ENCODE peak calls at places on chromosomes 12 and 14, in nine cellular contexts. R is T-helper 2 cell; P is Calu3; I is HEK293T; F is COR-L47; X is GM12891; E is activated T-helper 2 cell treated with anti-CD3 and anti-CD28 coated beads, Interferon-gamma antibody, Interleukin-2, Interleukin-4, amounts not matched to agents 10 μg/mL and 5 μg/mL and 100 μg/mL, durations not matched to agents 14 hours and 24 hours and 36 hours; Z is stomach; H is psoas muscle. G is an unnamed sample.

GRCh38 chr12:114319422-114319821 is 86.5 kb downstream of the TBX5 start:
- DNase-seq in R (no peak), P (no peak), I (no peak), F (no peak), X (no peak), E (no peak), Z (no peak), H (no peak), G (no peak)

GRCh38 chr12:131832393-131833231 is 4.4 kb downstream of the MMP17 start:
- DNase-seq in R (no peak), P (peak; percentile 56), I (no peak), F (peak; percentile 80), X (no peak), E (no peak), Z (no peak), H (peak; percentile 85), G (no peak)

GRCh38 chr12:92614502-92614901 is 88.3 kb upstream of the PLEKHG7 start:
- DNase-seq in R (no peak), P (no peak), I (no peak), F (no peak), X (no peak), E (no peak), Z (no peak), H (no peak), G (no peak)

GRCh38 chr14:76829650-76830421 is 3.6 kb downstream of the LRRC74A start:
- DNase-seq in R (no peak), P (peak; percentile 45), I (no peak), F (no peak), X (no peak), E (no peak), Z (peak; percentile 50), H (peak; percentile 71), G (no peak)

GRCh38 chr14:69685716-69686115 is 74.3 kb downstream of the SUSD6 start:
- DNase-seq in R (no peak), P (no peak), I (no peak), F (peak; percentile 34), X (no peak), E (no peak), Z (peak; percentile 82), H (peak; percentile 87), G (no peak)

GRCh38 chr12:64229796-64230195 is 7.7 kb upstream of the KICS2 start:
- DNase-seq in R (no peak), P (no peak), I (no peak), F (no peak), X (no peak), E (no peak), Z (no peak), H (no peak), G (no peak)

GRCh38 chr12:90235642-90236041 is 527.0 kb upstream of the ATP2B1 start:
- DNase-seq in R (no peak), P (no peak), I (no peak), F (no peak), X (no peak), E (no peak), Z (no peak), H (no peak), G (no peak)

GRCh38 chr12:56205445-56205844 is 16.2 kb upstream of the SMARCC2 start:
- DNase-seq in R (no peak), P (no peak), I (no peak), F (no peak), X (no peak), E (no peak), Z (no peak), H (no peak), G (no peak)

GRCh38 chr12:129615001-129615400 is 288.8 kb downstream of the TMEM132D start:
- DNase-seq in R (no peak), P (no peak), I (no peak), F (no peak), X (no peak), E (no peak), Z (no peak), H (no peak), G (no peak)

GRCh38 chr12:60263146-60263545 is 667.3 kb downstream of the SLC16A7 start:
- DNase-seq in R (no peak), P (no peak), I (no peak), F (no peak), X (no peak), E (no peak), Z (no peak), H (no peak), G (no peak)

GRCh38 chr12:106147956-106148355 is 9.2 kb upstream of the NUAK1 start:
- DNase-seq in R (no peak), P (no peak), I (no peak), F (no peak), X (no peak), E (no peak), Z (peak; percentile 84), H (peak; percentile 94), G (no peak)

GRCh38 chr14:54221432-54221803 is 175.4 kb upstream of the CDKN3 start:
- DNase-seq in R (no peak), P (no peak), I (no peak), F (no peak), X (no peak), E (no peak), Z (no peak), H (no peak), G (no peak)

GRCh38 chr14:36941783-36942521 is 230.5 kb downstream of the SLC25A21 start:
- DNase-seq in R (no peak), P (peak; percentile 84), I (peak; percentile 54), F (peak; percentile 24), X (no peak), E (peak; percentile 10), Z (peak; percentile 77), H (peak; percentile 81), G (peak; percentile 13)

GRCh38 chr12:20283467-20283866 is 84.9 kb upstream of the PDE3A start:
- DNase-seq in R (no peak), P (no peak), I (no peak), F (no peak), X (no peak), E (no peak), Z (no peak), H (no peak), G (no peak)

GRCh38 chr12:32881107-32881506 is 15.5 kb downstream of the PKP2 start:
- DNase-seq in R (no peak), P (no peak), I (no peak), F (no peak), X (no peak), E (no peak), Z (no peak), H (no peak), G (no peak)

GRCh38 chr12:7439579-7440505 is 4.1 kb downstream of the CD163L1 start:
- DNase-seq in R (no peak), P (no peak), I (peak; percentile 32), F (no peak), X (no peak), E (peak; percentile 17), Z (no peak), H (no peak), G (no peak)

GRCh38 chr12:9673404-9674225 is 4.1 kb downstream of the CLEC2D start:
- DNase-seq in R (no peak), P (peak; percentile 55), I (no peak), F (no peak), X (no peak), E (peak; percentile 48), Z (no peak), H (peak; percentile 55), G (peak; percentile 68)

GRCh38 chr14:41607966-41608663 is 1.4 kb downstream of the LRFN5 start:
- DNase-seq in R (no peak), P (no peak), I (peak; percentile 10), F (peak; percentile 25), X (no peak), E (no peak), Z (no peak), H (peak; percentile 28), G (no peak)

GRCh38 chr14:103738706-103739451 is 23.3 kb downstream of the ZFYVE21 start:
- DNase-seq in R (no peak), P (no peak), I (no peak), F (no peak), X (no peak), E (no peak), Z (no peak), H (peak; percentile 25), G (no peak)

GRCh38 chr14:24274101-24274543 is 2.7 kb upstream of the RABGGTA start:
- DNase-seq in R (no peak), P (peak; percentile 13), I (no peak), F (no peak), X (peak; percentile 55), E (peak; percentile 31), Z (peak; percentile 63), H (peak; percentile 1), G (peak; percentile 37)

GRCh38 chr12:123950476-123951169 is 22.0 kb downstream of the CCDC92 start:
- DNase-seq in R (no peak), P (no peak), I (no peak), F (no peak), X (no peak), E (no peak), Z (no peak), H (no peak), G (no peak)

GRCh38 chr12:114664661-114665320 is 19.2 kb downstream of the TBX3 start:
- DNase-seq in R (no peak), P (no peak), I (no peak), F (no peak), X (no peak), E (no peak), Z (no peak), H (no peak), G (no peak)

GRCh38 chr14:60165547-60165876 is 314 bp upstream of the DHRS7 start:
- DNase-seq in R (no peak), P (no peak), I (no peak), F (no peak), X (no peak), E (no peak), Z (no peak), H (no peak), G (no peak)

GRCh38 chr12:72330784-72331183 is 58.6 kb downstream of the TRHDE start:
- DNase-seq in R (no peak), P (no peak), I (no peak), F (no peak), X (no peak), E (no peak), Z (no peak), H (no peak), G (no peak)

GRCh38 chr14:99879401-99880295 is 86.4 kb downstream of the EML1 start:
- DNase-seq in R (no peak), P (no peak), I (no peak), F (no peak), X (no peak), E (no peak), Z (no peak), H (no peak), G (no peak)

GRCh38 chr14:106039400-106039799 is 513.0 kb downstream of the TMEM121 start:
- DNase-seq in R (no peak), P (peak; percentile 49), I (no peak), F (peak; percentile 9), X (no peak), E (peak; percentile 26), Z (no peak), H (no peak), G (peak; percentile 32)

GRCh38 chr14:58772814-58773620 is 135.3 kb downstream of the DACT1 start:
- DNase-seq in R (no peak), P (no peak), I (peak; percentile 45), F (no peak), X (no peak), E (no peak), Z (no peak), H (no peak), G (no peak)

GRCh38 chr12:123761841-123762714 is at the start of gene DNAH10:
- DNase-seq in R (no peak), P (peak; percentile 74), I (no peak), F (peak; percentile 4), X (peak; percentile 58), E (no peak), Z (no peak), H (no peak), G (no peak)

G was measured in CD8-positive, alpha-beta memory T cell.